ENCODE peak calls at places on chromosomes 2 and 18, in seven cellular contexts. V is foreskin fibroblast; Z is mesothelial cell of epicardium; C is CD4-positive, alpha-beta T cell; F is WERI-Rb-1; W is activated CD8-positive, alpha-beta T cell treated with anti-CD3 and anti-CD28 coated beads for 36 hours; U is skeletal muscle cell. J is an unnamed sample.
A peak's percentile ranks its signal among the peaks of the same experiment; 100 is the strongest.

GRCh38 chr2:60516383-60516811 is 37.1 kb downstream of the BCL11A start:
- DNase-seq in V (peak; percentile 56), Z (peak; percentile 64), C (no peak), F (no peak), W (no peak), U (peak; percentile 90), J (no peak)

GRCh38 chr2:38181802-38182517 is 106.0 kb upstream of the CYP1B1 start:
- DNase-seq in V (no peak), Z (no peak), C (no peak), F (no peak), W (no peak), U (no peak), J (no peak)

GRCh38 chr2:219571311-219572236 is at the start of gene OBSL1:
- DNase-seq in V (peak; percentile 53), Z (peak; percentile 78), C (no peak), F (peak; percentile 92), W (no peak), U (peak; percentile 51), J (peak; percentile 93)

GRCh38 chr18:14958701-14959100 is 210.7 kb downstream of the ANKRD30B start:
- DNase-seq in V (no peak), Z (no peak), C (no peak), F (no peak), W (no peak), U (no peak), J (no peak)

GRCh38 chr2:60318544-60318943 is 234.9 kb downstream of the BCL11A start:
- DNase-seq in V (no peak), Z (no peak), C (no peak), F (no peak), W (no peak), U (no peak), J (no peak)

GRCh38 chr2:47025969-47026610 is 110.5 kb upstream of the MCFD2 start:
- DNase-seq in V (no peak), Z (no peak), C (no peak), F (no peak), W (no peak), U (no peak), J (no peak)

GRCh38 chr2:240060977-240061591 is 7.8 kb upstream of the OR6B3 start:
- DNase-seq in V (peak; percentile 52), Z (no peak), C (peak; percentile 35), F (peak; percentile 53), W (peak; percentile 66), U (peak; percentile 14), J (no peak)

GRCh38 chr18:22348521-22349316 is 69.0 kb downstream of the CTAGE1 start:
- DNase-seq in V (no peak), Z (peak; percentile 80), C (no peak), F (no peak), W (peak; percentile 33), U (no peak), J (peak; percentile 86)

GRCh38 chr2:26530696-26531095 is 52.8 kb upstream of the OTOF start:
- DNase-seq in V (no peak), Z (no peak), C (no peak), F (no peak), W (no peak), U (peak; percentile 28), J (peak; percentile 31)

GRCh38 chr2:55885129-55885943 is 38.2 kb downstream of the EFEMP1 start:
- DNase-seq in V (peak; percentile 75), Z (no peak), C (no peak), F (no peak), W (no peak), U (peak; percentile 89), J (no peak)